ENCODE peak calls at places on chromosomes 16 and 17, in four cellular contexts. H is dorsolateral prefrontal cortex, Q is AG10803, Z is fibroblast of the aortic adventitia. E is an unnamed sample.
A peak's percentile ranks its signal among the peaks of the same experiment; 100 is the strongest.

GRCh38 chr16:53545433-53545832 is 42.4 kb upstream of the AKTIP start:
- DNase-seq in Z (no peak), Q (no peak), H (no peak), E (no peak)

GRCh38 chr16:4461250-4462085 is 13.0 kb downstream of the NMRAL1 start:
- DNase-seq in H (no peak), Z (no peak), Q (no peak), E (no peak)

GRCh38 chr16:69917739-69918138 is 33.4 kb upstream of the CLEC18A start:
- DNase-seq in Z (peak; percentile 99), H (no peak), Q (peak; percentile 95), E (peak; percentile 91)

GRCh38 chr17:76844485-76844829 is 23.7 kb upstream of the MGAT5B start:
- DNase-seq in H (no peak), Q (no peak), Z (no peak), E (no peak)

GRCh38 chr17:7634384-7634783 is 4.4 kb downstream of the SHBG start:
- DNase-seq in Q (no peak), Z (peak; percentile 45), H (no peak), E (no peak)

GRCh38 chr17:58686980-58687379 is 4.9 kb downstream of the TEX14 start:
- DNase-seq in Q (no peak), H (no peak), Z (no peak), E (no peak)

GRCh38 chr17:11757796-11758195 is 159.5 kb downstream of the DNAH9 start:
- DNase-seq in Z (no peak), H (no peak), Q (no peak), E (no peak)

GRCh38 chr17:67477687-67478086 is 100.6 kb downstream of the PITPNC1 start:
- DNase-seq in Q (peak; percentile 59), Z (peak; percentile 66), H (no peak), E (no peak)

GRCh38 chr17:39099686-39100293 is 51.6 kb downstream of the PLXDC1 start:
- DNase-seq in H (no peak), Z (peak; percentile 88), Q (peak; percentile 27), E (no peak)

DNA sequence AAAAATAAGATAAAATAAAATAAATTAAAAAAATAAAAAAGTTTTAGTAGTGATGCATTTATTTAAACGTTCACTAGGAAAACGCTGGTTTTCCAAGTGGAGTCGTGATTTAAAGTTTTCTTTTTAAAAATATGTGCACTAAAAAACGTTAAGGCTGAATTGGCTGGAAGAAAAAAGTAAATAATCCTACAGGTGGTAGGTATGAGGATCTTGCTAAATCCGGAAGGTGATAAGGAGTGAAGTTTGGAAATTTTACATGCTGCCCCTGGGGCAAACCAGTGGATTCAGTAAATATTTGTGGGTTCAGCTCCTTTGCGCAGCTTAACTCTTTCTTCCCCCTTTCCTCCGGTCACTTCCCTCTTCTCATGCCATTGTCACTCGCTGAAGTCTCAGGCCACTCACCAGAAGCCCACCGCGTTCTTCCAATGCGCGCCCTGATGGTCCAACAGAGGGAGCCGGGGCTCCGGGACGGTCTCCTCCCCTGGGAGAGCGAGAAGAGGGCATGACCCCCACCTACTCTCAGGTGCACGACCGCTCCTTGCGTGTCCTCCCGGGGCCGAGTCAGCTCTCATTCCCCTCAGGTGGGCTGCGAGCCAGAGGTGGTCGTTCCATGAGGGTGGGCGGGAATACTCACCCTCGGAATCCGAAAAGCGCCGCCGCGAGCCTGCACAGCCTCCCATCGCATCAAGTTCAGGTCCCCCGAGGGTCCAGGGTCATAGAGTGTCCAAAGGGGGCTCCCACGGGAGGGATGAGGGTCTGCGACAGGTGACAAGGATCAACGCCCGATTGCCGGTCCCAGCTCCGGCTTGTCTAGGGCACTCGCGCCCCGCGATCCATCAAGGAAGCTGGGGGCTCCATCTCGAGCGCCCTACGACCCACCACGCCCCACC is 549 bp downstream of the CLN3 start:
- DNase-seq in Q (peak; percentile 9), H (no peak), Z (peak; percentile 24), E (no peak)
- TF ChIP-seq CTCF in Q (peak; percentile 42), H (no peak), Z (peak; percentile 52), E (peak; percentile 40)

DNA sequence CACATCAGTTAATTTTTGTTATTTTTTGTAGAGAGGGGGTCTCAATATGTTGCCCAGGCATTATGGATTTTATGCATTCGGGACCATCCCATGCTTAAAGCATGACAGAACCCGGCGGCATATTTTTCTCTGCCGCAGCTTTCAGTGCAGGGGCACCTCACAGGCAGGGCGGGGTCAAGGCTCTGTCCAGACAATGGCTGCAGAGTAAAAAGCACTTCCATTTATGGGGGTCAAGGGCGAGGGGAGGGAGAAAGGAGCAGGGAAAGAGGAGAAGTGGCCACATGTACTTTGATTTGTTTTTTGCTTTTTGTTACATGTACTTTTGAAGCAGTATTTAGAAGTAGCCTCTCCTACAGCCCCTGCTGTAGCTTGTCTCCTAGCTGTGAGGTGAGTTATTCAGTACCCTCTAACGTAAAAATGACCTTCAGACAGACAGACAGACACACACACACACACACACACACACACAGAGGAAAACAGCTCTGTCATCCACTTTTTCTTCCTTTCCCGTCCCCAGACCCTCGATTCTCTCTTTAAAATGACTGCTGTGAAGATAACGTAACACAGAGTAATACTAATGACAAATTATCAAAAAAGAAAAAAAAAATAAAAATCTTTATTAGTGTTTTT is 875 bp upstream of the SCPEP1 start:
- DNase-seq in Z (peak; percentile 23), H (no peak), Q (no peak), E (no peak)
- H3K4me3 ChIP-seq in Z (peak overlapping the region; percentile 90), H (peak overlapping the region; percentile 87), Q (peak overlapping the region; percentile 84), E (peak overlapping the region; percentile 23)

DNA sequence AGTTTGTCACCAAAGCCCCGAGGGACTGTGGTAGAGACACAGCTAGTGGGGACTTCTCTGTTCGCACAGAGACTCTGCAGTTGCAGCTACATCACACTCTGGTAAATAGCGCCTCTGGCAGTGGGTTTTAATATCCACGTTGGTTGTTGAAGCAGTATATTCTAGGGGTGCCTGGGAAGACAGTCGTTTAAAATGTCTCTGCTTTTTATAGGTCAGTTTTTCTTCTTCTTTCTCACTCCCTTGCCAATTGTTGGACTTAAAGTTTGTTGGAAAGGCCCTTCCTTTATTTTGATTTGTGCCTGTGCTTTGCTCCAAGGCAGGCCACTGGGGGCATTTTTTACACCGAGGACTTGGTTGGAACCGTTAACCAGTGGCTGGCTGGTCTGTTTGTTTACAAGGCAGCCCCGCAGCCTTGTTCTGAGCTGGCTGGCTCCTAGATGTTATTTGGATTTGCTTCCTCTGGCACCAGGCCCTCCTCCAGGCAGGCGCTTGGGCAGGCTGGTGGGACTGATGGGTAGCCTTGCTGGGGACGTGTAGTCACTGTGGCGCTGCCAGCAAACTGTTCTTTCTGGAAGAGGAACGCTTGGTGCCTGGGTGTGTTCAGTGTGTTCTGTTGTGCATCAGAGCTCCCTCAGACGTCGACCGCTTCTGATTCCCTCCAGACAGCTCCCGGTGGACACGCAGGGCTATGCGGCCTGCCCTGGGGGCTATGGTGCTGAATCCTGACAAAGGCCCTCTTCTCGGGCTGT is 218.2 kb upstream of the CHMP6 start:
- DNase-seq in Z (peak; percentile 18), H (peak; percentile 85), Q (peak; percentile 29), E (no peak)
- TF ChIP-seq CTCF in Z (no peak), H (peak; percentile 20), Q (peak; percentile 24), E (no peak)

DNA sequence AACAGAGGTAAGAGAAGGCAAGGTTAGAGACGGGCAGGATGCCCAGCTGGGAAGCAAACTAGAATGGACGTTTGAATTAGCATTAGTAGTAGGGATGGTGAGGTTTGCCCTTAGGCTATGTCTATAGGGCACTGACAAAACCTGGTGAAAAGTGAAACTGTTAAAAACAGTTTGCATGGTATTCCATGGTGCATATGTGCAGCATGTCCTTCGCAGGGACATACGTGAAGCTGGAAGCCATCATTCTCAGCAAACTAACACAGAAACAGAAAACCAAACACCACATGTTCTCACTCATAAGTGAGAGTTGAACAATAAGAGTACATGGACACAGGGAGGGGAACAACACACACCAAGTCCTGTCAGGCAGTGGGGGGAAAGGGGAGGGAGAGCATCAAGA is 25.8 kb downstream of the NACA2 start:
- DNase-seq in H (no peak), Q (no peak), Z (no peak), E (no peak)
- H3K4me3 ChIP-seq in H (no peak overlapping the region), Q (no peak overlapping the region), Z (no peak overlapping the region), E (no peak overlapping the region)

DNA sequence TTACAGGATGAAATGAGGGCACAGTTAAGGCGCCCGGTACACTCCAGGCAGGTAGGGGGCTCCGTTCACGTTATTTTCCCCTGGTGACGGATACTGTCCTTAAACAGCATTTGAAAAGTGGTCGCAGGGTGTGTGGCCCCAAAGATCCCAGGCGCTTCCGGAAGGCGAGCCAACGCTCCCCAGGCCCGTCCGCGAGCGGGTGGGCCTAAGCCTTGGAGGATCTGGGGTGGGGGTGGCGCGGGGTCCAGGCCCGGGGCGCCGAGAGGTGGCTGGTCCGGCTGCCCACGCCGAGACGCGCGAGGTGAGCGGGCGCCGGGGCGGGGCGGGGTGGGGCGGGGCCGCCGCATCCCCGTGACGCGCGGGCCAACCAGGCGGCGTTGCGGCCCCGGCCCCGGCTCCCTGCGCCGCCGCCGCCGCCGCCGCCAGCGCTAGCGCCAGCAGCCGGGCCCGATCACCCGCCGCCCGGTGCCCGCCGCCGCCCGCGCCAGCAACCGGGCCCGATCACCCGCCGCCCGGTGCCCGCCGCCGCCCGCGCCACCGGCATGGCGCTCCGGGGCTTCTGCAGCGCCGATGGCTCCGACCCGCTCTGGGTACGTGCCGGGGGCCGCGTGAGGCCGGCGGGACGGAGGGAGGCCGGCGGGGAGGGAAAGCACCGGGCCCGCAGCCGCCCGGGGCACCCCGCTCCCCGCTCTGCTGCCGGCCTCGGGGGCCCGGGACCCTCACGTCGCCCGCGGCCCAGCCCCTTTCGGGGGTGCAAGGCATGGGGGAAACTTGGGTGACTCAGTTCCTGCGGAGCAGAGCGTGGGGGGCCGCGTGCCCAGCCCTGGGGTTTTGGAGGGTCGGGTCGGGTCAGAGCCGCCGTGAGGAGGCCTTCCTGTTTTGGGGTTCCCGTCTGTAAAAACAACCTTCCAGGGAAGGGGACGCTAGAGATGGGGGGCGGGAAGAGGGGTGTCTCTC is at the start of gene ABCC1:
- DNase-seq in Q (no peak), Z (no peak), H (no peak), E (no peak)
- TF ChIP-seq CTCF in Q (no peak), Z (no peak), H (no peak), E (no peak)

DNA sequence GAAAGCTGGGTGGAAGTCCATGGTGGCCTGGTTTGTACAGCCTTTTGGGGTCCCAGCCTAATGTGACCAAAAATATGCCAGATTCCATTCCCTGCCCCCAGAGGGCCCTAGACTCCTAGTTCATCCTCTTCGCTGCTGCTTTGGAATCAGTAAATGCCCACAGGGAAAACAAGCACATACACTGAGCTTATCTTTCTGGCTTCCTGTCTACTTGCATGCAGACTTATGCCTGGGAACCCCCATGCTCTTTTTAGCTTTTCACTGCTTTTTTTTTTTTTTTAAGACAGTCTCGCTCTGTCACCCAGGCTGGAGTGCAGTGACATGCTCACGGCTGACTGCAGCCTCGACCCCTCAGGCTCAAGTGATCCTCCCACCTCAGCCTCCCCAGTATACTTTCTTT is 6.2 kb upstream of the CD300LG start:
- DNase-seq in H (no peak), Q (no peak), Z (peak; percentile 37), E (no peak)
- H3K4me3 ChIP-seq in H (no peak overlapping the region), Q (no peak overlapping the region), Z (no peak overlapping the region), E (no peak overlapping the region)

GRCh38 chr16:88672776-88673175 is 9.9 kb upstream of the MVD start:
- DNase-seq in H (no peak), Q (no peak), Z (no peak), E (no peak)
- TF ChIP-seq CTCF in H (no peak), Q (no peak), Z (peak; percentile 15), E (peak; percentile 23)

GRCh38 chr17:81967533-81968395 is 6.8 kb upstream of the NOTUM start:
- DNase-seq in Z (peak; percentile 72), H (peak; percentile 89), Q (peak; percentile 71), E (no peak)
- H3K4me3 ChIP-seq in Z (no peak overlapping the region), H (peak overlapping the region; percentile 60), Q (no peak overlapping the region), E (no peak overlapping the region)

E was measured in AG04449.